ENCODE peak calls at places on chromosomes 4 and X, in ten cellular contexts. J, N, Z, I, L, M, H, W, T and B are unnamed samples.
A peak's percentile ranks its signal among the peaks of the same experiment; 100 is the strongest.

GRCh38 chr4:74133786-74134499 is 24.0 kb upstream of the MTHFD2L start:
- DNase-seq in J (peak; percentile 86), N (peak; percentile 72), Z (peak; percentile 96), I (peak; percentile 54), L (peak; percentile 78), M (peak; percentile 72), H (no peak), W (peak; percentile 87), T (peak; percentile 91), B (no peak)

GRCh38 chrX:39361736-39362135 is 560.5 kb downstream of the MID1IP1 start:
- DNase-seq in J (no peak), N (no peak), Z (no peak), I (no peak), L (no peak), M (no peak), H (no peak), W (no peak), T (no peak), B (peak; percentile 5)

GRCh38 chrX:12974217-12974796 is 603 bp upstream of the TMSB4X start:
- DNase-seq in J (peak; percentile 68), N (peak; percentile 83), Z (peak; percentile 61), I (peak; percentile 84), L (no peak), M (peak; percentile 80), H (peak; percentile 18), W (peak; percentile 89), T (peak; percentile 79), B (peak; percentile 44)

GRCh38 chr4:7655549-7656243 is 221.0 kb upstream of the PSAPL1 start:
- DNase-seq in J (no peak), N (peak; percentile 29), Z (peak; percentile 34), I (no peak), L (no peak), M (peak; percentile 93), H (no peak), W (peak; percentile 76), T (peak; percentile 76), B (no peak)

GRCh38 chr4:55008166-55009056 is 117.0 kb downstream of the KDR start:
- DNase-seq in J (peak; percentile 5), N (no peak), Z (no peak), I (no peak), L (no peak), M (peak; percentile 38), H (no peak), W (peak; percentile 73), T (no peak), B (no peak)

GRCh38 chr4:93478805-93479204 is 349.7 kb upstream of the ATOH1 start:
- DNase-seq in J (no peak), N (no peak), Z (no peak), I (no peak), L (no peak), M (no peak), H (no peak), W (no peak), T (no peak), B (no peak)

GRCh38 chr4:12902735-12903134 is 581.4 kb downstream of the RAB28 start:
- DNase-seq in J (no peak), N (no peak), Z (no peak), I (no peak), L (no peak), M (no peak), H (no peak), W (no peak), T (no peak), B (no peak)

GRCh38 chr4:2067446-2068197 is 8.5 kb downstream of the NAT8L start:
- DNase-seq in J (no peak), N (peak; percentile 39), Z (no peak), I (no peak), L (no peak), M (no peak), H (no peak), W (peak; percentile 69), T (no peak), B (no peak)

GRCh38 chrX:66200855-66201795 is 37.1 kb downstream of the HEPH start:
- DNase-seq in J (peak; percentile 18), N (no peak), Z (peak; percentile 42), I (peak; percentile 4), L (no peak), M (no peak), H (no peak), W (no peak), T (no peak), B (no peak)

GRCh38 chr4:147362868-147363440 is 117.9 kb upstream of the EDNRA start:
- DNase-seq in J (no peak), N (peak; percentile 61), Z (peak; percentile 93), I (no peak), L (no peak), M (no peak), H (no peak), W (peak; percentile 82), T (peak; percentile 13), B (peak; percentile 12)

GRCh38 chrX:108270280-108270679 is 167.9 kb downstream of the COL4A6 start:
- DNase-seq in J (no peak), N (no peak), Z (peak; percentile 11), I (no peak), L (no peak), M (no peak), H (no peak), W (no peak), T (peak; percentile 54), B (no peak)